ENCODE peak calls at places on chromosomes 3 and 15, in six cellular contexts. One of them, this sample, is unnamed. For H3K27me3 and H3K36me3, the result is how much of the 10 kb centered on the place peaks cover.

GRCh38 chr3:40211579-40211978 is 97.9 kb upstream of the EIF1B start:
- DNase-seq in H7: no peak
- DNase-seq in spleen: no peak
- DNase-seq in GM23338: no peak
- DNase-seq in ovary: no peak
- DNase-seq in lower lobe of right lung: no peak
- DNase-seq in this sample: no peak

GRCh38 chr15:31280037-31280830 is 46.4 kb upstream of the KLF13 start:
- DNase-seq in lower lobe of right lung: no peak
- DNase-seq in ovary: no peak
- DNase-seq in H7: peak
- DNase-seq in GM23338: no peak
- DNase-seq in spleen: peak
- DNase-seq in this sample: no peak

GRCh38 chr15:42619641-42620371 is 44.4 kb downstream of the STARD9 start:
- DNase-seq in spleen: no peak
- DNase-seq in GM23338: peak
- DNase-seq in ovary: no peak
- DNase-seq in H7: peak
- DNase-seq in lower lobe of right lung: no peak
- DNase-seq in this sample: no peak

GRCh38 chr3:40452876-40453730 is 4.0 kb upstream of the RPL14 start:
- DNase-seq in GM23338: peak
- DNase-seq in spleen: peak
- DNase-seq in lower lobe of right lung: peak
- DNase-seq in H7: peak
- DNase-seq in ovary: peak
- DNase-seq in this sample: peak

GRCh38 chr3:99562138-99562537 is 76.3 kb upstream of the COL8A1 start:
- DNase-seq in spleen: no peak
- DNase-seq in lower lobe of right lung: no peak
- DNase-seq in GM23338: peak
- DNase-seq in H7: peak
- DNase-seq in ovary: no peak
- DNase-seq in this sample: no peak

GRCh38 chr3:172467170-172467824 is 19.0 kb upstream of the GHSR start:
- DNase-seq in ovary: no peak
- DNase-seq in lower lobe of right lung: no peak
- DNase-seq in spleen: no peak
- DNase-seq in H7: no peak
- DNase-seq in GM23338: no peak
- DNase-seq in this sample: no peak

GRCh38 chr15:44532689-44533088 is 4.3 kb upstream of the EIF3J start:
- DNase-seq in spleen: no peak
- DNase-seq in lower lobe of right lung: no peak
- DNase-seq in GM23338: peak
- DNase-seq in ovary: no peak
- DNase-seq in H7: no peak
- DNase-seq in this sample: no peak

GRCh38 chr3:122263058-122263457 is 62.0 kb upstream of the CSTA start:
- DNase-seq in ovary: no peak
- DNase-seq in GM23338: peak
- DNase-seq in spleen: no peak
- DNase-seq in lower lobe of right lung: no peak
- DNase-seq in H7: peak
- DNase-seq in this sample: no peak

GRCh38 chr3:165803471-165803870 is 33.8 kb downstream of the BCHE start:
- DNase-seq in ovary: no peak
- DNase-seq in spleen: no peak
- DNase-seq in GM23338: no peak
- DNase-seq in H7: no peak
- DNase-seq in lower lobe of right lung: no peak
- DNase-seq in this sample: no peak

GRCh38 chr3:112973325-112974177 is 1.4 kb downstream of the CD200R1 start:
- DNase-seq in ovary: no peak
- DNase-seq in H7: no peak
- DNase-seq in spleen: no peak
- DNase-seq in lower lobe of right lung: no peak
- DNase-seq in GM23338: no peak
- DNase-seq in this sample: no peak

GRCh38 chr3:186248850-186249249 is 113.2 kb downstream of the DGKG start:
- DNase-seq in lower lobe of right lung: no peak
- DNase-seq in H7: no peak
- DNase-seq in GM23338: no peak
- DNase-seq in spleen: no peak
- DNase-seq in ovary: no peak
- DNase-seq in this sample: no peak

GRCh38 chr3:130386604-130387263 is 41.3 kb downstream of the COL6A5 start:
- DNase-seq in GM23338: no peak
- DNase-seq in H7: no peak
- DNase-seq in spleen: no peak
- DNase-seq in ovary: no peak
- DNase-seq in lower lobe of right lung: no peak
- DNase-seq in this sample: no peak

GRCh38 chr15:80182611-80183210 is 29.9 kb downstream of the FAH start:
- DNase-seq in lower lobe of right lung: no peak
- DNase-seq in H7: no peak
- DNase-seq in spleen: no peak
- DNase-seq in GM23338: no peak
- DNase-seq in ovary: no peak
- DNase-seq in this sample: no peak

GRCh38 chr3:146881366-146881765 is 276.2 kb upstream of the PLSCR5 start:
- DNase-seq in ovary: no peak
- DNase-seq in lower lobe of right lung: no peak
- DNase-seq in GM23338: no peak
- DNase-seq in H7: no peak
- DNase-seq in spleen: no peak
- DNase-seq in this sample: no peak

GRCh38 chr3:58119221-58119620 is 91.6 kb downstream of the DNASE1L3 start:
- DNase-seq in GM23338: no peak
- DNase-seq in spleen: no peak
- DNase-seq in H7: no peak
- DNase-seq in lower lobe of right lung: no peak
- DNase-seq in ovary: no peak
- DNase-seq in this sample: no peak

GRCh38 chr15:92687183-92687582 is 31.6 kb upstream of the FAM174B start:
- DNase-seq in GM23338: no peak
- DNase-seq in spleen: no peak
- DNase-seq in lower lobe of right lung: no peak
- DNase-seq in H7: no peak
- DNase-seq in ovary: no peak
- DNase-seq in this sample: no peak

GRCh38 chr15:101810905-101811304 is 1.1 kb upstream of the OR4F15 start:
- DNase-seq in H7: no peak
- DNase-seq in spleen: no peak
- DNase-seq in lower lobe of right lung: no peak
- DNase-seq in GM23338: peak
- DNase-seq in ovary: no peak
- DNase-seq in this sample: no peak

GRCh38 chr3:195929452-195929851 is 21.1 kb upstream of the TNK2 start:
- DNase-seq in lower lobe of right lung: no peak
- DNase-seq in GM23338: peak
- DNase-seq in spleen: no peak
- DNase-seq in ovary: no peak
- DNase-seq in H7: peak
- DNase-seq in this sample: no peak

DNA sequence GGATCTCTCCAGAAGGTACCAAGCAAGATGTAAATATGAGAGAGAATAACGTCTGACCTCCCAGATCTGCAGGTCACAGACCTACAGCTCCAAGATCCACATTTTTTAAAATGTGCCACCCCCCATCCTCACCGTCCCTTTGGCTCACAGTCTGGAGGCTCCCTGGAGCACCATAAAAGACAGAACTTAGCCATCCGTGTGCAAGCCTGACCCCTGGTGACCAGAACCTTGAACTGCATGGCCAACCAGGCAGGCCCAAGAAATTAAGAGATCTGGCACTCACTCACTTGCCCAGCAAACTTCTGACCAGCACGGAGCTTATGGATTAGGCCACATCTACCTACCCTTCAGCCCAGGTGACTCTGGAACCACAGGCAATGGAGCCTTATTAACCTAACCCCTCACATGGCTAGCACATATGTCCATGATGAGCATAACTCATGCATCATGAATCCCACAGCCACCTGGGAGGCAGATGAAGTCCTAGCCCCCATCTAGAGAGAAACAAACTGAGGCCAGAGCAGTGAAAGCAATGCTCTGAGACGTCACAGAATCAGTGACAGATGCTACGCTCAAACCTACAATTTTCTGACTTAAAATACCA is 275.3 kb downstream of the UACA start:
- DNase-seq in GM23338: peak
- DNase-seq in spleen: peak
- DNase-seq in lower lobe of right lung: peak
- DNase-seq in ovary: peak
- DNase-seq in H7: peak
- DNase-seq in this sample: peak
- H3K27me3 ChIP-seq in GM23338: under half
- H3K27me3 ChIP-seq in spleen: under half
- H3K27me3 ChIP-seq in lower lobe of right lung: under half
- H3K27me3 ChIP-seq in ovary: under half
- H3K27me3 ChIP-seq in H7: under half
- H3K27me3 ChIP-seq in this sample: under half

GRCh38 chr3:45724919-45725318 is 35.7 kb downstream of the SACM1L start:
- DNase-seq in spleen: no peak
- DNase-seq in lower lobe of right lung: no peak
- DNase-seq in H7: no peak
- DNase-seq in ovary: no peak
- DNase-seq in GM23338: no peak
- DNase-seq in this sample: no peak
- H3K36me3 ChIP-seq in spleen: under half
- H3K36me3 ChIP-seq in lower lobe of right lung: half or more
- H3K36me3 ChIP-seq in H7: under half
- H3K36me3 ChIP-seq in ovary: under half
- H3K36me3 ChIP-seq in GM23338: under half
- H3K36me3 ChIP-seq in this sample: half or more

GRCh38 chr3:119294402-119294888 is 262 bp downstream of the ARHGAP31 start:
- DNase-seq in GM23338: no peak
- DNase-seq in H7: peak
- DNase-seq in ovary: peak
- DNase-seq in spleen: peak
- DNase-seq in lower lobe of right lung: peak
- DNase-seq in this sample: peak

GRCh38 chr3:119294889-119295769 is 946 bp downstream of the ARHGAP31 start:
- DNase-seq in GM23338: peak
- DNase-seq in H7: peak
- DNase-seq in ovary: peak
- DNase-seq in lower lobe of right lung: peak
- DNase-seq in spleen: peak
- DNase-seq in this sample: peak

GRCh38 chr3:119293105-119293683 is 989 bp upstream of the ARHGAP31 start:
- DNase-seq in spleen: no peak
- DNase-seq in lower lobe of right lung: no peak
- DNase-seq in H7: no peak
- DNase-seq in GM23338: no peak
- DNase-seq in ovary: no peak
- DNase-seq in this sample: no peak

GRCh38 chr3:119292666-119293065 is 1.5 kb upstream of the ARHGAP31 start:
- DNase-seq in spleen: peak
- DNase-seq in GM23338: no peak
- DNase-seq in H7: no peak
- DNase-seq in lower lobe of right lung: no peak
- DNase-seq in ovary: no peak
- DNase-seq in this sample: no peak

DNA sequence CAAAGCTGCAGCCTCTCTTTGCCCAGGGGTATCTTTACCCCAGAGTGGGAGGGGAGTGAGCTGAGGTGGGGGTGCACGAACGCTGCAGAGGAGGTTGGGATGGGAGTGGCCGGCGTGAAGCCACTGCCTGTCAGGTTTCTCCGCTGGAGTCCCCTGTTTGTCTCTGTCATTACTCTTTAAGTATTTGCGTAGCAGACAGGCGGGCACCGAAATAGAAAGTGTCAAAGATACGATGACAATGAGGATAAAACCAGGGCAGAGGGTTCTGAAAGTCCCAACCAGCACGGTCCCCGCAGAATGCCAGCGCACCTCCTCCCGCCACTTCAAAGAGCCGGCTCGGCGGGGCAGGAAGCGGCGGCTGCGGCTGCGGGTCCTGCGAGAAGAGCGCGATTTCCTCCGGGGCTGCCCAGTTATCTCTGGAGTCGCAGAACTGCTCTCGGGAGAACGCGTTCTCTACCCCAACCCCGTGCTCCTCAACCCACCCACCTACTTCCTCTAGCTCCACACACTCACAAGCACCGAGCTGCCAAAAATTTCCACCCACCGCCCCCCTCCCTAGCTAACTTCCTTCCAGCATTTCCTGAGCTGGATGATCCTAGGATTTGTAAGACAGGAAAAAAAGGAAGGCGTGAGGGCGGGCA is at the start of gene ARHGAP31:
- DNase-seq in GM23338: peak
- DNase-seq in H7: peak
- DNase-seq in ovary: peak
- DNase-seq in spleen: peak
- DNase-seq in lower lobe of right lung: peak
- DNase-seq in this sample: peak
- H3K27me3 ChIP-seq in GM23338: under half
- H3K27me3 ChIP-seq in H7: under half
- H3K27me3 ChIP-seq in ovary: under half
- H3K27me3 ChIP-seq in spleen: under half
- H3K27me3 ChIP-seq in lower lobe of right lung: under half
- H3K27me3 ChIP-seq in this sample: under half

GRCh38 chr15:41337631-41338522 is 5.2 kb downstream of the NUSAP1 start:
- DNase-seq in H7: no peak
- DNase-seq in GM23338: no peak
- DNase-seq in spleen: no peak
- DNase-seq in ovary: no peak
- DNase-seq in lower lobe of right lung: no peak
- DNase-seq in this sample: no peak

GRCh38 chr15:41337047-41337446 is 4.4 kb downstream of the NUSAP1 start:
- DNase-seq in GM23338: no peak
- DNase-seq in lower lobe of right lung: no peak
- DNase-seq in ovary: no peak
- DNase-seq in spleen: no peak
- DNase-seq in H7: no peak
- DNase-seq in this sample: no peak

GRCh38 chr15:41336549-41336948 is 3.9 kb downstream of the NUSAP1 start:
- DNase-seq in GM23338: no peak
- DNase-seq in ovary: no peak
- DNase-seq in lower lobe of right lung: no peak
- DNase-seq in H7: no peak
- DNase-seq in spleen: no peak
- DNase-seq in this sample: no peak

GRCh38 chr15:41341519-41341918 is 8.8 kb downstream of the NUSAP1 start:
- DNase-seq in H7: no peak
- DNase-seq in ovary: no peak
- DNase-seq in lower lobe of right lung: no peak
- DNase-seq in GM23338: no peak
- DNase-seq in spleen: no peak
- DNase-seq in this sample: no peak

DNA sequence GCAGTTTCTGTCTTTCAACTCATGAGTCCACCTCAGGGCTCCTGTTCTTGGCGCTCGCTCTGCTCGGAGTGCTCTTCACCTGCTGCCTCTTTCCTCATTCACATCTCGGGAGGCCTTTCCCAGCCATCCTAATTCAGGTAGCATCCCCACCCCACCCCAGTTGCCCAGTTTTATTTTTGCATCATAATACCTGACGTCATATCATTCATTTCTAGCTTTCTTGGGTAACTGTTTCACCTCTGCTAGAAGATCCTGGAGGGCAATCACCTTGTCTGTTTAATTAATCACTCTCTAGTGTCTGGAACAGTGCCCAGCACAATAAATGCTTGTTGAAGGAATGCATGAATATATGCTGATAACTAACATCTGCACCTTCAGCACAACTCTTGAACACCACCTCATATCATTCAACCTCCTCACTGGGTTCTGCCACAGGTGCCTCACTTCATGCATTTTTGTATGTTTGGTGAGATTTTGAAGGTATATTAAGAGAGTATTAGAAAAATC is 7.6 kb downstream of the NUSAP1 start:
- DNase-seq in GM23338: no peak
- DNase-seq in ovary: no peak
- DNase-seq in lower lobe of right lung: no peak
- DNase-seq in spleen: no peak
- DNase-seq in H7: no peak
- DNase-seq in this sample: no peak
- H3K36me3 ChIP-seq in GM23338: half or more
- H3K36me3 ChIP-seq in ovary: under half
- H3K36me3 ChIP-seq in lower lobe of right lung: under half
- H3K36me3 ChIP-seq in spleen: under half
- H3K36me3 ChIP-seq in H7: under half
- H3K36me3 ChIP-seq in this sample: under half